ENCODE peak calls at places on chromosome 17, in four cellular contexts. U is mucosa of descending colon, B is DMS53, F is SHP77. R is an unnamed sample.

GRCh38 chr17:36463916-36464764 is 22.3 kb upstream of the ZNHIT3 start:
- DNase-seq in U (peak), B (peak), F (no peak), R (peak)

GRCh38 chr17:43669971-43670644 is 8.4 kb upstream of the MEOX1 start:
- DNase-seq in U (peak), B (no peak), F (no peak), R (no peak)

GRCh38 chr17:61425682-61426481 is 26.2 kb downstream of the TBX2 start:
- DNase-seq in U (no peak), B (peak), F (no peak), R (no peak)

GRCh38 chr17:49793309-49793708 is 4.8 kb downstream of the KAT7 start:
- DNase-seq in U (no peak), B (no peak), F (no peak), R (no peak)

GRCh38 chr17:74742153-74742515 is 5.1 kb downstream of the RAB37 start:
- DNase-seq in U (peak), B (peak), F (no peak), R (no peak)

GRCh38 chr17:11705111-11705510 is 106.8 kb downstream of the DNAH9 start:
- DNase-seq in U (no peak), B (peak), F (peak), R (no peak)

GRCh38 chr17:34066528-34066927 is 188.6 kb upstream of the CCL2 start:
- DNase-seq in U (no peak), B (no peak), F (no peak), R (no peak)

GRCh38 chr17:48190871-48191270 is 83.3 kb downstream of the SNX11 start:
- DNase-seq in U (no peak), B (no peak), F (no peak), R (no peak)

GRCh38 chr17:45775148-45775547 is 9.0 kb upstream of the CRHR1 start:
- DNase-seq in U (no peak), B (peak), F (peak), R (no peak)

GRCh38 chr17:1047177-1047885 is 50.4 kb downstream of the TIMM22 start:
- DNase-seq in U (peak), B (no peak), F (no peak), R (no peak)

GRCh38 chr17:3542410-3543088 is 15.1 kb downstream of the TRPV3 start:
- DNase-seq in U (peak), B (no peak), F (no peak), R (no peak)

GRCh38 chr17:9170822-9171221 is 149.5 kb downstream of the NTN1 start:
- DNase-seq in U (peak), B (no peak), F (no peak), R (no peak)

GRCh38 chr17:30316736-30317135 is 17.1 kb downstream of the TMIGD1 start:
- DNase-seq in U (no peak), B (peak), F (no peak), R (no peak)

GRCh38 chr17:48612854-48613691 is 2.0 kb downstream of the HOXB8 start:
- DNase-seq in U (peak), B (peak), F (no peak), R (no peak)

GRCh38 chr17:82116246-82116645 is 18.2 kb upstream of the FASN start:
- DNase-seq in U (no peak), B (no peak), F (no peak), R (no peak)

GRCh38 chr17:75323043-75323591 is 33.9 kb upstream of the SLC25A19 start:
- DNase-seq in U (no peak), B (peak), F (peak), R (peak)

GRCh38 chr17:661509-661908 is 53.1 kb downstream of the VPS53 start:
- DNase-seq in U (no peak), B (no peak), F (no peak), R (no peak)

GRCh38 chr17:68627956-68628355 is 26.8 kb upstream of the FAM20A start:
- DNase-seq in U (no peak), B (no peak), F (no peak), R (no peak)

GRCh38 chr17:74514632-74515035 is 16.6 kb downstream of the CD300LB start:
- DNase-seq in U (no peak), B (peak), F (no peak), R (no peak)

GRCh38 chr17:68468334-68468733 is 11.0 kb upstream of the WIPI1 start:
- DNase-seq in U (no peak), B (no peak), F (no peak), R (no peak)

GRCh38 chr17:21524211-21524591 is 148.0 kb downstream of the KCNJ12 start:
- DNase-seq in U (no peak), B (no peak), F (peak), R (no peak)

GRCh38 chr17:6212766-6213165 is 142.6 kb downstream of the WSCD1 start:
- DNase-seq in U (no peak), B (no peak), F (no peak), R (no peak)

GRCh38 chr17:56739376-56739775 is 94.3 kb downstream of the C17orf67 start:
- DNase-seq in U (no peak), B (no peak), F (no peak), R (no peak)

GRCh38 chr17:16106161-16106891 is 106.7 kb downstream of the TTC19 start:
- DNase-seq in U (no peak), B (peak), F (peak), R (no peak)

GRCh38 chr17:42040818-42041217 is 9.6 kb downstream of the C17orf113 start:
- DNase-seq in U (no peak), B (no peak), F (no peak), R (no peak)

R was measured in pancreas.